ENCODE peak calls at places on chromosomes 6 and 20, in nine cellular contexts. Y is SK-N-SH, V is transverse colon, I is stomach, B is prostate gland, G is endothelial cell of umbilical vein, X is HCT116, M is spleen, C is H1. J is an unnamed sample. For H3K4me1, the result is how much of the 10 kb centered on the place peaks cover.

GRCh38 chr20:24379116-24379927 is 90.1 kb upstream of the SYNDIG1 start:
- DNase-seq in Y (no peak), V (peak), I (no peak), B (no peak), G (no peak), X (no peak), M (no peak), C (no peak), J (no peak)

GRCh38 chr20:43389839-43390626 is 67.7 kb upstream of the SRSF6 start:
- DNase-seq in Y (peak), V (no peak), I (no peak), B (no peak), G (no peak), X (no peak), M (no peak), C (no peak), J (no peak)

GRCh38 chr6:43723737-43724295 is 36.2 kb upstream of the MRPS18A start:
- DNase-seq in Y (peak), V (peak), I (peak), B (peak), G (peak), X (peak), M (peak), C (peak), J (no peak)

GRCh38 chr6:12148841-12149240 is 136.7 kb downstream of the HIVEP1 start:
- DNase-seq in Y (no peak), V (no peak), I (no peak), B (no peak), G (no peak), X (no peak), M (no peak), C (no peak), J (no peak)

GRCh38 chr20:64238115-64238825 is 17.3 kb upstream of the PCMTD2 start:
- DNase-seq in Y (no peak), V (no peak), I (no peak), B (peak), G (no peak), X (no peak), M (peak), C (no peak), J (no peak)

GRCh38 chr6:75526502-75527127 is 33.0 kb upstream of the FILIP1 start:
- DNase-seq in Y (peak), V (peak), I (peak), B (peak), G (peak), X (peak), M (no peak), C (no peak), J (no peak)

GRCh38 chr6:133099573-133099972 is 141.6 kb upstream of the EYA4 start:
- DNase-seq in Y (no peak), V (no peak), I (no peak), B (no peak), G (peak), X (peak), M (no peak), C (no peak), J (no peak)

GRCh38 chr6:35044771-35045275 is 96.3 kb downstream of the TCP11 start:
- DNase-seq in Y (peak), V (peak), I (no peak), B (peak), G (peak), X (no peak), M (no peak), C (no peak), J (no peak)

GRCh38 chr6:33192671-33193602 is 670 bp upstream of the COL11A2 start:
- DNase-seq in Y (peak), V (peak), I (no peak), B (no peak), G (no peak), X (no peak), M (peak), C (no peak), J (no peak)

GRCh38 chr6:72530152-72530551 is 91.7 kb upstream of the KCNQ5 start:
- DNase-seq in Y (no peak), V (no peak), I (no peak), B (no peak), G (no peak), X (no peak), M (no peak), C (no peak), J (no peak)

GRCh38 chr6:43727634-43728033 is 40.0 kb upstream of the MRPS18A start:
- DNase-seq in Y (no peak), V (no peak), I (no peak), B (no peak), G (no peak), X (no peak), M (no peak), C (no peak), J (no peak)

DNA sequence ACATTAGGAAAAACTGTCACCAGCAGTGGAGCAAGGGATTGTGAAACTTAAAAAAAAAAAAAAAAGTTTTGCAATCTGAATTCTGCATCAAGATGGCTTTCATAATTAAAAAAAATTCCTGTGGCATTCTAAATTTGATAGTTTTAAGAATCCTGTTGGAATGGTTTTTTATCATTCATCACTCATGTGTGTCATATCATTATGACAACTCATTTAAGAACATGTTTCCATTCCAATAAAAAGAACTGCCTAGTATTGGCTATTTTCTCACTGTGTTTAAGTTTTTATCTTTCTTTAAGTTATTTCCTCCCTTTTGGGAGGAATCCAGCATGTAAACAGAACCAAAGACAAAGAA is 26.2 kb upstream of the RHAG start:
- DNase-seq in Y (no peak), V (no peak), I (no peak), B (no peak), G (no peak), X (no peak), M (no peak), C (no peak), J (no peak)
- H3K4me1 ChIP-seq in Y (under half), V (under half), I (under half), B (under half), G (under half), X (under half), M (under half), C (under half), J (under half)

GRCh38 chr6:27141013-27141412 is 106.5 kb upstream of the PRSS16 start:
- DNase-seq in Y (no peak), V (no peak), I (no peak), B (no peak), G (no peak), X (no peak), M (no peak), C (no peak), J (no peak)

GRCh38 chr6:27136978-27137814 is 110.3 kb upstream of the PRSS16 start:
- DNase-seq in Y (no peak), V (no peak), I (no peak), B (no peak), G (no peak), X (no peak), M (no peak), C (no peak), J (no peak)

GRCh38 chr6:27139753-27140522 is 107.6 kb upstream of the PRSS16 start:
- DNase-seq in Y (no peak), V (peak), I (no peak), B (no peak), G (peak), X (no peak), M (no peak), C (no peak), J (no peak)

GRCh38 chr6:27138398-27138797 is 109.1 kb upstream of the PRSS16 start:
- DNase-seq in Y (no peak), V (no peak), I (no peak), B (no peak), G (no peak), X (no peak), M (no peak), C (no peak), J (no peak)

DNA sequence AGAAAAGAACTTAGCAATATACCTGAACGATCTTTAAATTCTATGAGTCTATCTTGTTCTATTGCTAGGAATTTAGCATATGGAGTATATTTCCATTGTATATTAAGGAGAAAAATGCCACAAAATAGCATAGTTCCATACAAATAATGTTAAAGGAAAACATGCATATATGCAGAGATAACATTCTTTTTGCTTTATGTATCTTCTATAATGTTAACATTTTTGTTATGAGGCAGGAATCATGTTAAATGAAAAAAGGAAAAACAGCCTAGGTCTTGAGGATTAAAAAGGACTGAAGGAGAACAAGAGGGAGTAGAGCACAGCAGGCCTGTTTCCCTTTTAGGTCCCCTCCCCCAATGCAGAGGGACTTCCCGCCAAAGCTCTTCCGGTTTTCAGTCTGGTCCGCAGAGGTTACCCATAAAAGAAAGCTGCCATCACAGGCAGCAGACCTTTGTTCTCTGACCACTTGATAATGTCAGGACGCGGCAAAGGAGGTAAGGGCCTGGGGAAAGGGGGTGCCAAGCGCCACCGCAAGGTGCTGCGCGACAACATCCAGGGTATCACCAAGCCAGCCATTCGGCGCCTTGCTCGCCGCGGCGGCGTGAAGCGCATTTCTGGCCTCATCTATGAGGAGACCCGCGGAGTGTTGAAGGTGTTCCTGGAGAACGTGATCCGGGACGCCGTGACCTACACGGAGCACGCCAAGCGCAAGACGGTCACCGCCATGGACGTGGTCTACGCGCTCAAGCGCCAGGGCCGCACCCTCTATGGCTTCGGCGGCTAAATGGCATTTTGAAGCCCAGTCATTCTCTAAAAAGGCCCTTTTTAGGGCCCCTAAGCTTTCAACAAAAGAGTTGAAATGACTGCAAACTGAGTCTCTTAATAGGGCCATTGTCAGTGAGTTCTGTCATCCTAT is 108.4 kb upstream of the PRSS16 start:
- DNase-seq in Y (peak), V (peak), I (peak), B (no peak), G (peak), X (no peak), M (peak), C (peak), J (no peak)
- TF ChIP-seq POLR2AphosphoS5 in Y (peak), V (peak), I (peak), B (peak), G (peak), X (no peak), M (peak), C (peak), J (no peak)

GRCh38 chr6:14786455-14786854 is 459.4 kb upstream of the JARID2 start:
- DNase-seq in Y (no peak), V (no peak), I (no peak), B (no peak), G (no peak), X (no peak), M (no peak), C (no peak), J (no peak)

GRCh38 chr6:14783594-14783993 is 462.3 kb upstream of the JARID2 start:
- DNase-seq in Y (no peak), V (no peak), I (no peak), B (no peak), G (no peak), X (no peak), M (no peak), C (no peak), J (no peak)

GRCh38 chr6:14787274-14787673 is 458.6 kb upstream of the JARID2 start:
- DNase-seq in Y (no peak), V (no peak), I (no peak), B (no peak), G (no peak), X (no peak), M (no peak), C (no peak), J (no peak)

GRCh38 chr6:14786008-14786407 is 459.9 kb upstream of the JARID2 start:
- DNase-seq in Y (no peak), V (no peak), I (no peak), B (no peak), G (no peak), X (no peak), M (no peak), C (no peak), J (no peak)

GRCh38 chr6:14784596-14785360 is 461.1 kb upstream of the JARID2 start:
- DNase-seq in Y (no peak), V (no peak), I (no peak), B (no peak), G (no peak), X (no peak), M (no peak), C (peak), J (no peak)
- H3K4me3 ChIP-seq in Y (no peak), V (no peak), I (no peak), B (no peak), G (no peak), X (no peak), M (no peak), C (no peak), J (no peak)

DNA sequence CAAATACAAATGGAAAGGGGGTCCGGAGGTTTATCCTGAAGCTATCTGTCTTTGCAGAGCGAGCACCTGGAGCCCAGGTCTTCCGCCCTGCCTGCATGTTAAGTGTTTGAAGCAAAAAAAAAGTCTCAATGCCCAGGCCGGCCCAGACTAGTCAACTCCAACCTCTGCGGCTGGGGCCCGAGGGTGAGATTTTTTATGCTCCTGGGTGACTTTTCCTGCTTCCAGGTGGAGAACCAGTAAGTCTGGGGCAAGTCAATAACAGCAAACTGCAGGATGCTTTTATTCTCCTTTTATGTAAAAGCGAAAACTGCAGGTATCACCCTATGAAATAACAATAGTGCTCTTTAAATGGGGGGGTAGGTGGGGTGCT is 2.0 kb upstream of the ZBP1 start:
- DNase-seq in Y (no peak), V (no peak), I (no peak), B (no peak), G (no peak), X (no peak), M (no peak), C (no peak), J (no peak)
- H3K4me1 ChIP-seq in Y (under half), V (under half), I (under half), B (under half), G (under half), X (under half), M (half or more), C (under half), J (under half)

GRCh38 chr6:21109421-21110178 is 484.0 kb upstream of the SOX4 start:
- DNase-seq in Y (no peak), V (no peak), I (no peak), B (no peak), G (peak), X (peak), M (no peak), C (no peak), J (no peak)
- TF ChIP-seq POLR2AphosphoS5 in Y (no peak), V (no peak), I (peak), B (peak), G (peak), X (peak), M (no peak), C (no peak), J (no peak)

GRCh38 chr6:89432875-89433636 is at the start of gene ANKRD6:
- DNase-seq in Y (peak), V (peak), I (peak), B (peak), G (peak), X (peak), M (peak), C (peak), J (peak)

GRCh38 chr6:89434954-89435353 is 2.0 kb downstream of the ANKRD6 start:
- DNase-seq in Y (no peak), V (no peak), I (no peak), B (no peak), G (no peak), X (no peak), M (no peak), C (no peak), J (no peak)

GRCh38 chr6:89430563-89430962 is 2.4 kb upstream of the ANKRD6 start:
- DNase-seq in Y (no peak), V (no peak), I (no peak), B (no peak), G (no peak), X (no peak), M (no peak), C (no peak), J (no peak)

GRCh38 chr6:89436226-89436625 is 3.3 kb downstream of the ANKRD6 start:
- DNase-seq in Y (no peak), V (no peak), I (no peak), B (peak), G (peak), X (no peak), M (no peak), C (no peak), J (no peak)

GRCh38 chr6:89433637-89434499 is 916 bp downstream of the ANKRD6 start:
- DNase-seq in Y (no peak), V (peak), I (peak), B (peak), G (no peak), X (no peak), M (peak), C (no peak), J (peak)
- H3K4me3 ChIP-seq in Y (peak), V (peak), I (peak), B (peak), G (peak), X (peak), M (peak), C (peak), J (peak)

GRCh38 chr20:51513545-51513944 is 29.0 kb downstream of the NFATC2 start:
- DNase-seq in Y (no peak), V (no peak), I (no peak), B (no peak), G (no peak), X (no peak), M (peak), C (no peak), J (no peak)

GRCh38 chr20:51514252-51514651 is 28.3 kb downstream of the NFATC2 start:
- DNase-seq in Y (no peak), V (no peak), I (no peak), B (no peak), G (no peak), X (no peak), M (peak), C (no peak), J (no peak)

GRCh38 chr20:51512645-51513044 is 29.9 kb downstream of the NFATC2 start:
- DNase-seq in Y (no peak), V (no peak), I (no peak), B (no peak), G (no peak), X (no peak), M (no peak), C (no peak), J (no peak)

GRCh38 chr20:51516855-51517254 is 25.7 kb downstream of the NFATC2 start:
- DNase-seq in Y (no peak), V (no peak), I (no peak), B (no peak), G (no peak), X (no peak), M (peak), C (no peak), J (no peak)

GRCh38 chr20:51514836-51515235 is 27.7 kb downstream of the NFATC2 start:
- DNase-seq in Y (no peak), V (no peak), I (no peak), B (no peak), G (no peak), X (no peak), M (peak), C (no peak), J (no peak)
- H3K4me1 ChIP-seq in Y (under half), V (under half), I (under half), B (under half), G (under half), X (under half), M (under half), C (under half), J (under half)

GRCh38 chr6:138004423-138005287 is 102.6 kb downstream of the PERP start:
- DNase-seq in Y (no peak), V (no peak), I (no peak), B (no peak), G (peak), X (peak), M (no peak), C (no peak), J (no peak)
- TF ChIP-seq POLR2AphosphoS5 in Y (no peak), V (no peak), I (no peak), B (no peak), G (no peak), X (no peak), M (no peak), C (no peak), J (no peak)

GRCh38 chr20:32534661-32535240 is 50.4 kb downstream of the NOL4L start:
- DNase-seq in Y (no peak), V (no peak), I (no peak), B (no peak), G (no peak), X (no peak), M (no peak), C (no peak), J (no peak)
- H3K4me3 ChIP-seq in Y (no peak), V (no peak), I (no peak), B (no peak), G (no peak), X (no peak), M (peak), C (no peak), J (no peak)

GRCh38 chr6:152980656-152981055 is 2.2 kb downstream of the FBXO5 start:
- DNase-seq in Y (no peak), V (no peak), I (no peak), B (no peak), G (no peak), X (no peak), M (no peak), C (no peak), J (no peak)
- H3K4me1 ChIP-seq in Y (under half), V (under half), I (under half), B (under half), G (under half), X (under half), M (half or more), C (under half), J (under half)

J was measured in suprapubic skin.